ENCODE peak calls at places on chromosomes 3 and 15, in nine cellular contexts. K, A, Y, N, D, M, E, J and B are unnamed samples.

GRCh38 chr3:66808891-66809578 is 189.1 kb upstream of the KBTBD8 start:
- DNase-seq in K (no peak), A (no peak), Y (no peak), N (no peak), D (no peak), M (no peak), E (no peak), J (no peak), B (no peak)

GRCh38 chr3:187197255-187197654 is at the start of gene RTP1:
- DNase-seq in K (no peak), A (no peak), Y (no peak), N (no peak), D (no peak), M (no peak), E (no peak), J (no peak), B (no peak)

GRCh38 chr15:70783610-70784021 is 20.3 kb upstream of the UACA start:
- DNase-seq in K (peak), A (no peak), Y (no peak), N (peak), D (peak), M (no peak), E (no peak), J (no peak), B (no peak)

GRCh38 chr15:58392141-58392540 is 39.6 kb upstream of the LIPC start:
- DNase-seq in K (no peak), A (no peak), Y (no peak), N (no peak), D (no peak), M (no peak), E (no peak), J (no peak), B (no peak)

GRCh38 chr3:86828751-86829150 is 162.2 kb downstream of the VGLL3 start:
- DNase-seq in K (no peak), A (no peak), Y (no peak), N (no peak), D (no peak), M (no peak), E (no peak), J (no peak), B (no peak)

GRCh38 chr15:40327338-40327917 is 3.9 kb downstream of the INAFM2 start:
- DNase-seq in K (no peak), A (no peak), Y (no peak), N (no peak), D (no peak), M (no peak), E (no peak), J (no peak), B (no peak)

GRCh38 chr3:99686469-99686868 is 48.1 kb downstream of the COL8A1 start:
- DNase-seq in K (no peak), A (no peak), Y (no peak), N (no peak), D (no peak), M (no peak), E (no peak), J (no peak), B (no peak)

GRCh38 chr15:48025118-48025517 is 95.7 kb upstream of the SLC24A5 start:
- DNase-seq in K (no peak), A (no peak), Y (no peak), N (no peak), D (no peak), M (peak), E (no peak), J (no peak), B (no peak)

GRCh38 chr3:15204005-15204404 is 2.0 kb upstream of the CAPN7 start:
- DNase-seq in K (peak), A (no peak), Y (peak), N (peak), D (no peak), M (no peak), E (no peak), J (no peak), B (no peak)

GRCh38 chr3:2823016-2823415 is 287.2 kb downstream of the IL5RA start:
- DNase-seq in K (no peak), A (no peak), Y (no peak), N (no peak), D (no peak), M (no peak), E (no peak), J (no peak), B (no peak)